ENCODE peak calls at places on chromosome 1, in nine cellular contexts. F is nephron progenitor cell; B is effector CD4-positive, alpha-beta T cell; U is activated CD8-positive, alpha-beta T cell treated with anti-CD3 and anti-CD28 coated beads for 36 hours; J is NCI-H1436 treated with DMSO at 0.1 percent for 48 hours; H is H4; Y is fibroblast of mammary gland; T is CD8-positive, alpha-beta T cell; A is activated T-cell treated with anti-CD3 and anti-CD28 coated beads for 1 hour. M is an unnamed sample.

GRCh38 chr1:181208076-181208475 is 119.6 kb downstream of the IER5 start:
- DNase-seq in B (no peak), F (no peak), H (no peak), J (no peak), T (no peak), Y (no peak), A (no peak), U (no peak), M (no peak)

GRCh38 chr1:156055649-156056048 is 1.1 kb downstream of the LAMTOR2 start:
- DNase-seq in F (no peak), B (no peak), U (no peak), A (no peak), H (no peak), J (no peak), Y (no peak), T (no peak), M (peak; percentile 21)

GRCh38 chr1:51058863-51059262 is 43.2 kb upstream of the C1orf185 start:
- DNase-seq in F (no peak), A (no peak), J (no peak), B (no peak), Y (peak; percentile 27), T (no peak), H (no peak), U (peak; percentile 3), M (peak; percentile 76)

GRCh38 chr1:215595231-215595630 is 28.1 kb downstream of the KCTD3 start:
- DNase-seq in U (no peak), F (no peak), A (no peak), T (no peak), B (no peak), J (no peak), Y (no peak), H (no peak), M (no peak)

GRCh38 chr1:34358636-34359035 is 181.9 kb downstream of the C1orf94 start:
- DNase-seq in J (no peak), F (no peak), Y (no peak), T (no peak), B (no peak), H (no peak), A (no peak), U (no peak), M (no peak)

GRCh38 chr1:230772457-230773395 is 25.5 kb downstream of the CAPN9 start:
- DNase-seq in T (no peak), U (no peak), F (no peak), Y (peak; percentile 68), J (no peak), B (no peak), A (no peak), H (peak; percentile 43), M (no peak)

GRCh38 chr1:156583821-156584622 is 4.5 kb downstream of the TTC24 start:
- DNase-seq in A (peak; percentile 64), Y (peak; percentile 86), T (peak; percentile 83), H (peak; percentile 74), F (peak; percentile 80), J (peak; percentile 45), B (peak; percentile 73), U (peak; percentile 93), M (peak; percentile 93)

GRCh38 chr1:232553050-232553754 is 76.7 kb downstream of the SIPA1L2 start:
- DNase-seq in H (peak; percentile 36), Y (peak; percentile 11), B (no peak), J (no peak), U (no peak), T (no peak), A (no peak), F (no peak), M (no peak)

GRCh38 chr1:111727056-111727455 is 12.1 kb downstream of the INKA2 start:
- DNase-seq in T (no peak), J (no peak), U (no peak), H (no peak), A (no peak), B (no peak), Y (no peak), F (no peak), M (no peak)

GRCh38 chr1:107648071-107648470 is 316.9 kb downstream of the VAV3 start:
- DNase-seq in A (no peak), F (no peak), J (no peak), H (no peak), U (no peak), B (no peak), Y (peak; percentile 90), T (no peak), M (no peak)

GRCh38 chr1:101022294-101022693 is 3.3 kb downstream of the DPH5 start:
- DNase-seq in T (no peak), B (no peak), U (no peak), A (no peak), J (no peak), Y (peak; percentile 80), H (no peak), F (no peak), M (no peak)

GRCh38 chr1:173506437-173506836 is 29.3 kb downstream of the PRDX6 start:
- DNase-seq in J (no peak), H (peak; percentile 31), T (no peak), B (no peak), F (no peak), A (no peak), Y (no peak), U (peak; percentile 29), M (peak; percentile 32)